ENCODE peak calls at places on chromosomes 13 and 19, in ten cellular contexts. One of them, this sample, is unnamed.

GRCh38 chr13:58495668-58496067 is 864.1 kb downstream of the PCDH17 start:
- DNase-seq in stomach: no peak
- DNase-seq in IMR-90: no peak
- DNase-seq in DND-41: no peak
- DNase-seq in body of pancreas: no peak
- DNase-seq in neuronal stem cell: no peak
- DNase-seq in H1: no peak
- DNase-seq in fibroblast of lung: peak
- DNase-seq in CD4-positive, alpha-beta memory T cell: no peak
- DNase-seq in GM23248: no peak
- DNase-seq in this sample: no peak

GRCh38 chr19:11125994-11126685 is 29.4 kb downstream of the SPC24 start:
- DNase-seq in stomach: peak
- DNase-seq in IMR-90: peak
- DNase-seq in DND-41: peak
- DNase-seq in body of pancreas: peak
- DNase-seq in neuronal stem cell: peak
- DNase-seq in H1: peak
- DNase-seq in fibroblast of lung: peak
- DNase-seq in CD4-positive, alpha-beta memory T cell: peak
- DNase-seq in GM23248: peak
- DNase-seq in this sample: peak

GRCh38 chr19:50154529-50154928 is 8.6 kb downstream of the IZUMO2 start:
- DNase-seq in stomach: no peak
- DNase-seq in IMR-90: no peak
- DNase-seq in DND-41: no peak
- DNase-seq in body of pancreas: no peak
- DNase-seq in neuronal stem cell: no peak
- DNase-seq in H1: no peak
- DNase-seq in fibroblast of lung: no peak
- DNase-seq in CD4-positive, alpha-beta memory T cell: no peak
- DNase-seq in GM23248: no peak
- DNase-seq in this sample: no peak

GRCh38 chr19:50420127-50420526 is 1.4 kb downstream of the SPIB start:
- DNase-seq in stomach: no peak
- DNase-seq in IMR-90: no peak
- DNase-seq in DND-41: no peak
- DNase-seq in body of pancreas: no peak
- DNase-seq in neuronal stem cell: no peak
- DNase-seq in H1: no peak
- DNase-seq in fibroblast of lung: no peak
- DNase-seq in CD4-positive, alpha-beta memory T cell: no peak
- DNase-seq in GM23248: no peak
- DNase-seq in this sample: no peak

GRCh38 chr19:40214936-40215335 is 3.2 kb downstream of the TTC9B start:
- DNase-seq in stomach: no peak
- DNase-seq in IMR-90: no peak
- DNase-seq in DND-41: no peak
- DNase-seq in body of pancreas: no peak
- DNase-seq in neuronal stem cell: no peak
- DNase-seq in H1: no peak
- DNase-seq in fibroblast of lung: no peak
- DNase-seq in CD4-positive, alpha-beta memory T cell: no peak
- DNase-seq in GM23248: no peak
- DNase-seq in this sample: no peak

GRCh38 chr13:27792393-27793218 is at the start of gene GSX1:
- DNase-seq in stomach: peak
- DNase-seq in IMR-90: peak
- DNase-seq in DND-41: no peak
- DNase-seq in body of pancreas: peak
- DNase-seq in neuronal stem cell: peak
- DNase-seq in H1: peak
- DNase-seq in fibroblast of lung: peak
- DNase-seq in CD4-positive, alpha-beta memory T cell: peak
- DNase-seq in GM23248: peak
- DNase-seq in this sample: no peak

GRCh38 chr19:8355631-8356402 is 8.1 kb upstream of the ANGPTL4 start:
- DNase-seq in stomach: no peak
- DNase-seq in IMR-90: peak
- DNase-seq in DND-41: no peak
- DNase-seq in body of pancreas: peak
- DNase-seq in neuronal stem cell: no peak
- DNase-seq in H1: no peak
- DNase-seq in fibroblast of lung: peak
- DNase-seq in CD4-positive, alpha-beta memory T cell: no peak
- DNase-seq in GM23248: peak
- DNase-seq in this sample: peak

GRCh38 chr19:37506387-37507166 is at the start of gene ZNF793:
- DNase-seq in stomach: peak
- DNase-seq in IMR-90: peak
- DNase-seq in DND-41: no peak
- DNase-seq in body of pancreas: peak
- DNase-seq in neuronal stem cell: peak
- DNase-seq in H1: peak
- DNase-seq in fibroblast of lung: peak
- DNase-seq in CD4-positive, alpha-beta memory T cell: peak
- DNase-seq in GM23248: peak
- DNase-seq in this sample: peak

DNA sequence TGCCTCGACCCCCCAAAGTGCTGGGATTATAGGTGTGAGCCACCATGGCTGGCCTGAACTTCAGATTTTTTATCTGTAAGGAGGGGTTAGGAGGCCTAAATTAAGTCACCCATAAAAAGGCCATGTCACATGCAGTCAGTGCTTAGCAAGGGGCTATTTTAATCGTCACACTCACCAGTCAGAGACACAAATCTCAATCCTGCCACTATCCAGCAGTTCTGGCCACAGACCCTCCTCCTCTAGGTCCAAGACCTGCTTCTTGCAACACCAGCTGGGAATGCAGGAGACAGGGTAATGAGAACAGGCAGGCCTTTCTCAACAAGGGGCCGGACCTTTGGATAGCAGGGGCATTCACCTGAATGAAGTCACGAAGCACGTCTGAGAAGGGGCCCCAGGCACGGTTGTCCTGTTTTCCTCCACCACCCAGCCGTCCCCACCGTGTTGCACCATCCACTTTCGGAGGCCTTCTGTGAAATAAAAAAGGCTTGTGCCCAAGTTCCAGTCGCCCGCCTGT is 1.4 kb downstream of the FBXO27 start:
- DNase-seq in stomach: no peak
- DNase-seq in IMR-90: no peak
- DNase-seq in DND-41: no peak
- DNase-seq in body of pancreas: no peak
- DNase-seq in neuronal stem cell: peak
- DNase-seq in H1: no peak
- DNase-seq in fibroblast of lung: no peak
- DNase-seq in CD4-positive, alpha-beta memory T cell: no peak
- DNase-seq in GM23248: no peak
- DNase-seq in this sample: no peak
- H3K27ac ChIP-seq in stomach: peak
- H3K27ac ChIP-seq in IMR-90: no peak
- H3K27ac ChIP-seq in DND-41: no peak
- H3K27ac ChIP-seq in body of pancreas: peak
- H3K27ac ChIP-seq in neuronal stem cell: peak
- H3K27ac ChIP-seq in H1: peak
- H3K27ac ChIP-seq in fibroblast of lung: no peak
- H3K27ac ChIP-seq in CD4-positive, alpha-beta memory T cell: no peak
- H3K27ac ChIP-seq in GM23248: no peak
- H3K27ac ChIP-seq in this sample: no peak

DNA sequence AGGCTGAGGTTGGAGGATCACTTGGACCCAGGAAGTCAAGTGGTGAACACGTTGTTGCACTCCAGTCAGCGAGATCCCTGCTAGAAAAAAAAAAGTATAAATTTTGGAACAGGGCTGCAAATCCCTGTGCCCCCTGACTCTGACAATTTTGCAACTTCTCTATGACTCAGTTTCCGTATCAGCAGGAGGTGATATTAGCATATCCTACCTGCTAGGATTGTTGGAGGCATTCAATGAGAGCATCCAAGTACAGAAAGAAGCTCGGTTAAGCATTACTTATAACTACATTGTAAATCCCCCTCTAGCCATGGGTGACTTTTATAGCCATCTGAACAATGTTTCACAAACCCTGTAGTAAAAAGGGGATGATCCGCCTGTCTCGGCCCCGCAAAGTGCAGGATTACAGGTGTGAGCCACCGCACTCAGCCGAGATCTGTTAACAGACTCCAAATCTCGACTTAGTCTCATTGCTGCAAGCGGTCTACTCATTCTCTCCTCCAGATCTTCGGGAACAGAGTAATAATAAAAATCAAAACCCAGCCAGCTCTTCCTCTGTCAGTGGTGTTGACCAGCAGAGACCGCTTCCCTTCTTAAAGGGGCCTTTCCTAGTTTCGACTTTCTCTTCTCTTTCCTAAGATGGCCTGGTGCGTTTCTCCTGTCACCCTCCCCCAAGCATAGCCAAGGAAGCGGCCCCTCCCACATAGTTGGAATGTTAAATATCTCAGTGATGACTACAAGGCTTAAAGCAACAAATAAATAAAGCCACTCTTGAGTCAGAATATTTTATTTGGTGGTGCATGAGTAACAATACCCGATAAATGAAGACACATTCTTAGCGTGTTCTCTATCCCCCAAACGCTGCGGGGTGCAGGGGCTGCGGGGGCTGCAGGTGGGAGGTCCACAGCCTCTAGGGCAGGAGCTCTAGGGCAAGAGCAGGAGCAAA is 10.3 kb upstream of the BICRA start:
- DNase-seq in stomach: peak
- DNase-seq in IMR-90: peak
- DNase-seq in DND-41: no peak
- DNase-seq in body of pancreas: peak
- DNase-seq in neuronal stem cell: peak
- DNase-seq in H1: peak
- DNase-seq in fibroblast of lung: peak
- DNase-seq in CD4-positive, alpha-beta memory T cell: no peak
- DNase-seq in GM23248: peak
- DNase-seq in this sample: peak
- H3K27ac ChIP-seq in stomach: peak
- H3K27ac ChIP-seq in IMR-90: peak
- H3K27ac ChIP-seq in DND-41: no peak
- H3K27ac ChIP-seq in body of pancreas: no peak
- H3K27ac ChIP-seq in neuronal stem cell: peak
- H3K27ac ChIP-seq in H1: peak
- H3K27ac ChIP-seq in fibroblast of lung: peak
- H3K27ac ChIP-seq in CD4-positive, alpha-beta memory T cell: no peak
- H3K27ac ChIP-seq in GM23248: peak
- H3K27ac ChIP-seq in this sample: no peak

GRCh38 chr19:47315125-47315821 is 5.6 kb downstream of the C5AR1 start:
- DNase-seq in stomach: peak
- DNase-seq in IMR-90: peak
- DNase-seq in DND-41: no peak
- DNase-seq in body of pancreas: peak
- DNase-seq in neuronal stem cell: no peak
- DNase-seq in H1: no peak
- DNase-seq in fibroblast of lung: peak
- DNase-seq in CD4-positive, alpha-beta memory T cell: no peak
- DNase-seq in GM23248: peak
- DNase-seq in this sample: no peak
- H3K27ac ChIP-seq in stomach: peak
- H3K27ac ChIP-seq in IMR-90: peak
- H3K27ac ChIP-seq in DND-41: no peak
- H3K27ac ChIP-seq in body of pancreas: no peak
- H3K27ac ChIP-seq in neuronal stem cell: no peak
- H3K27ac ChIP-seq in H1: no peak
- H3K27ac ChIP-seq in fibroblast of lung: peak
- H3K27ac ChIP-seq in CD4-positive, alpha-beta memory T cell: no peak
- H3K27ac ChIP-seq in GM23248: peak
- H3K27ac ChIP-seq in this sample: no peak

GRCh38 chr19:13078897-13079541 is 23.6 kb downstream of the LYL1 start:
- DNase-seq in stomach: peak
- DNase-seq in IMR-90: no peak
- DNase-seq in DND-41: no peak
- DNase-seq in body of pancreas: no peak
- DNase-seq in neuronal stem cell: no peak
- DNase-seq in H1: no peak
- DNase-seq in fibroblast of lung: peak
- DNase-seq in CD4-positive, alpha-beta memory T cell: no peak
- DNase-seq in GM23248: no peak
- DNase-seq in this sample: peak

GRCh38 chr19:13074378-13074777 is 28.3 kb downstream of the LYL1 start:
- DNase-seq in stomach: no peak
- DNase-seq in IMR-90: no peak
- DNase-seq in DND-41: no peak
- DNase-seq in body of pancreas: no peak
- DNase-seq in neuronal stem cell: no peak
- DNase-seq in H1: no peak
- DNase-seq in fibroblast of lung: no peak
- DNase-seq in CD4-positive, alpha-beta memory T cell: no peak
- DNase-seq in GM23248: no peak
- DNase-seq in this sample: no peak

GRCh38 chr19:13077233-13077632 is 25.4 kb downstream of the LYL1 start:
- DNase-seq in stomach: no peak
- DNase-seq in IMR-90: no peak
- DNase-seq in DND-41: no peak
- DNase-seq in body of pancreas: no peak
- DNase-seq in neuronal stem cell: no peak
- DNase-seq in H1: no peak
- DNase-seq in fibroblast of lung: no peak
- DNase-seq in CD4-positive, alpha-beta memory T cell: no peak
- DNase-seq in GM23248: no peak
- DNase-seq in this sample: peak

GRCh38 chr19:13076787-13077186 is 25.9 kb downstream of the LYL1 start:
- DNase-seq in stomach: no peak
- DNase-seq in IMR-90: no peak
- DNase-seq in DND-41: no peak
- DNase-seq in body of pancreas: no peak
- DNase-seq in neuronal stem cell: no peak
- DNase-seq in H1: no peak
- DNase-seq in fibroblast of lung: no peak
- DNase-seq in CD4-positive, alpha-beta memory T cell: no peak
- DNase-seq in GM23248: no peak
- DNase-seq in this sample: no peak

GRCh38 chr19:13076320-13076719 is 26.3 kb downstream of the LYL1 start:
- DNase-seq in stomach: no peak
- DNase-seq in IMR-90: no peak
- DNase-seq in DND-41: no peak
- DNase-seq in body of pancreas: no peak
- DNase-seq in neuronal stem cell: no peak
- DNase-seq in H1: no peak
- DNase-seq in fibroblast of lung: no peak
- DNase-seq in CD4-positive, alpha-beta memory T cell: no peak
- DNase-seq in GM23248: no peak
- DNase-seq in this sample: no peak
- H3K27ac ChIP-seq in stomach: peak
- H3K27ac ChIP-seq in IMR-90: no peak
- H3K27ac ChIP-seq in DND-41: no peak
- H3K27ac ChIP-seq in body of pancreas: no peak
- H3K27ac ChIP-seq in neuronal stem cell: no peak
- H3K27ac ChIP-seq in H1: no peak
- H3K27ac ChIP-seq in fibroblast of lung: peak
- H3K27ac ChIP-seq in CD4-positive, alpha-beta memory T cell: no peak
- H3K27ac ChIP-seq in GM23248: peak
- H3K27ac ChIP-seq in this sample: peak

GRCh38 chr19:5990289-5990797 is 12.4 kb upstream of the RANBP3 start:
- DNase-seq in stomach: no peak
- DNase-seq in IMR-90: no peak
- DNase-seq in DND-41: no peak
- DNase-seq in body of pancreas: no peak
- DNase-seq in neuronal stem cell: no peak
- DNase-seq in H1: peak
- DNase-seq in fibroblast of lung: no peak
- DNase-seq in CD4-positive, alpha-beta memory T cell: no peak
- DNase-seq in GM23248: peak
- DNase-seq in this sample: no peak
- H3K27ac ChIP-seq in stomach: no peak
- H3K27ac ChIP-seq in IMR-90: no peak
- H3K27ac ChIP-seq in DND-41: no peak
- H3K27ac ChIP-seq in body of pancreas: no peak
- H3K27ac ChIP-seq in neuronal stem cell: no peak
- H3K27ac ChIP-seq in H1: peak
- H3K27ac ChIP-seq in fibroblast of lung: no peak
- H3K27ac ChIP-seq in CD4-positive, alpha-beta memory T cell: no peak
- H3K27ac ChIP-seq in GM23248: no peak
- H3K27ac ChIP-seq in this sample: no peak